ENCODE peak calls at places on chromosome 16, in four cellular contexts. Q is endothelial cell, T is body of pancreas, Y is IMR-90. E is an unnamed sample.

GRCh38 chr16:68496689-68497088 is 42.4 kb upstream of the ZFP90 start:
- DNase-seq in Q (no peak), T (no peak), Y (no peak), E (peak)

GRCh38 chr16:62088731-62089410 is 52.6 kb upstream of the CDH8 start:
- DNase-seq in Q (no peak), T (no peak), Y (no peak), E (no peak)

GRCh38 chr16:19680972-19681371 is 37.1 kb downstream of the KNOP1 start:
- DNase-seq in Q (no peak), T (no peak), Y (no peak), E (no peak)

GRCh38 chr16:22189473-22190168 is 16.5 kb upstream of the EEF2K start:
- DNase-seq in Q (peak), T (peak), Y (peak), E (peak)

GRCh38 chr16:48918520-48919258 is 308.7 kb upstream of the N4BP1 start:
- DNase-seq in Q (no peak), T (no peak), Y (no peak), E (no peak)

GRCh38 chr16:87458424-87458915 is 34.4 kb downstream of the ZCCHC14 start:
- DNase-seq in Q (no peak), T (no peak), Y (no peak), E (no peak)

GRCh38 chr16:50369133-50369804 is 481 bp upstream of the BRD7 start:
- DNase-seq in Q (no peak), T (no peak), Y (no peak), E (peak)

GRCh38 chr16:67100569-67101300 is 9.0 kb upstream of the PHAF1 start:
- DNase-seq in Q (no peak), T (no peak), Y (peak), E (peak)

GRCh38 chr16:16974192-16974591 is 496.6 kb downstream of the XYLT1 start:
- DNase-seq in Q (no peak), T (no peak), Y (no peak), E (no peak)

GRCh38 chr16:3235856-3236669 is 1.1 kb upstream of the ZNF200 start:
- DNase-seq in Q (peak), T (peak), Y (no peak), E (peak)

GRCh38 chr16:346587-346986 is 5.9 kb downstream of the AXIN1 start:
- DNase-seq in Q (no peak), T (no peak), Y (peak), E (no peak)

GRCh38 chr16:59719121-59719520 is 985.0 kb upstream of the GOT2 start:
- DNase-seq in Q (no peak), T (no peak), Y (no peak), E (no peak)

GRCh38 chr16:77993111-77993571 is 29.2 kb upstream of the CLEC3A start:
- DNase-seq in Q (no peak), T (no peak), Y (peak), E (peak)

DNA sequence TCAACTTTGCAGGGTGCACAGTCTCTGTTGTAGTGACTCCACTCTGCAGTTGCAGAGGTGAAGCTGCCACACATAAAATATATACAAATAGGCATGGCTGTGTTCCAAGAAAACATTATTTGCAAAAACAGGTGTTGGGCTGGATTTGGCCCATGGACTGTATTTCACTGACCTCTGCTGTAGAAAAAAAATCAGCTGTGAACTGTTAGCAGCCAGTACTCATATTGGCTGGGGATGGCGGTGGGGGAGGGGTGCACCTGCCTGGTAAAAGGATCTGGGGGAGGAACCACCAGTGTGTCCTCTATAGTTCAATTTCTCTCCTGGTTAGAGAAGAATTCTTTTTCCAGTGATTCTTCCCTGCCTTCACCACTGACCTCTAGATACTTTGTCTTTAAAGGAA is 50.0 kb downstream of the SHISA9 start:
- DNase-seq in Q (no peak), T (peak), Y (no peak), E (no peak)
- TF ChIP-seq CTCF in Q (no peak), T (no peak), Y (no peak), E (no peak)

GRCh38 chr16:71648921-71649320 is 22.9 kb downstream of the MARVELD3 start:
- DNase-seq in Q (peak), T (no peak), Y (no peak), E (no peak)
- TF ChIP-seq CTCF in Q (no peak), T (no peak), Y (peak), E (peak)

GRCh38 chr16:89402962-89403361 is 87.4 kb downstream of the ANKRD11 start:
- DNase-seq in Q (no peak), T (no peak), Y (no peak), E (no peak)

GRCh38 chr16:89398924-89399323 is 91.4 kb downstream of the ANKRD11 start:
- DNase-seq in Q (no peak), T (no peak), Y (no peak), E (no peak)

GRCh38 chr16:89401641-89402445 is 88.5 kb downstream of the ANKRD11 start:
- DNase-seq in Q (no peak), T (no peak), Y (no peak), E (peak)

GRCh38 chr16:89400740-89401139 is 89.6 kb downstream of the ANKRD11 start:
- DNase-seq in Q (no peak), T (no peak), Y (no peak), E (no peak)

GRCh38 chr16:89401205-89401604 is 89.2 kb downstream of the ANKRD11 start:
- DNase-seq in Q (no peak), T (no peak), Y (no peak), E (no peak)
- TF ChIP-seq CTCF in Q (no peak), T (no peak), Y (no peak), E (no peak)

GRCh38 chr16:23400387-23400930 is 52.5 kb downstream of the COG7 start:
- DNase-seq in Q (no peak), T (no peak), Y (no peak), E (no peak)

GRCh38 chr16:23402100-23402499 is 50.9 kb downstream of the COG7 start:
- DNase-seq in Q (no peak), T (no peak), Y (no peak), E (no peak)

GRCh38 chr16:23401142-23401541 is 51.8 kb downstream of the COG7 start:
- DNase-seq in Q (no peak), T (peak), Y (no peak), E (no peak)

GRCh38 chr16:23397464-23397863 is 55.5 kb downstream of the COG7 start:
- DNase-seq in Q (no peak), T (no peak), Y (no peak), E (no peak)

DNA sequence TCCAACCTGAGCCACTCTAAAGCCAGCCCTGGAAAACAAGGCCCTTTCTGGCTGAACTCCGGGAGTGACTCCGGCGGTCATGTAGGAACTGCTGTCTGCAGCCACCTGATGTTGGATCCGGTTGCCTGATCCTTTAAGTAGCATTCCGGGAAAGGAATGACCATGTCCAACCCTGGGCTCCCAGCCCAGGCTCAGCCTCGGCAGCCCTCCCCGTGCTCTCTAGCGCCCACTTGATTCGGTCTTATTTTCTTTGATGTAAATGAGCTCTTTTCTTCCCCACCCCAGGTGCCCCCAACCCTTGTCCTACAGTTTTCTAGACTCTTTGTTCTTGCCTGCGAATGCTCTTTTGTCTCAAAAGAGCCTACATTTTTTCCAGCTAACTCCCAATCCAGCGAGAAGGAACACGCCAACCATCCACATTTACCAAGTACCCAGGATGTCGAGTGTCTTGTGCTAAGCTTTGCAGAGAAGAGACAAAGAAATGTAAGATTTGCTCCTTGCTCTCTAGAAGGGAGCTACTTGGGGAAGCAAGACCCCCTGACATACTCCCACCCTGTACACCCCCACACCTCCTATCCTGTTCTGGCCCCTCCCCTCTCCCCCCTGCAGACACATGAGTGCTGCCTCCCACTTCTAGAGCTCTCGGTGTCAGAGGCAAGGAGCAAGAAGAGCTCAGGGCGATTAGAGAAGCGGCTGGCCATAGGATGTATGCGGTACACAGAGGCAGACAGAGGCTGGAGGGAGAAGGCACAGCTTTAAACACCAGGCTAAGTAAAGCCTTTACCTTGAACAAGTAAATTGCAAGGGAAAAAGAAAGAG is 53.8 kb downstream of the COG7 start:
- DNase-seq in Q (peak), T (peak), Y (no peak), E (no peak)
- TF ChIP-seq CTCF in Q (no peak), T (no peak), Y (no peak), E (no peak)

E was measured in fibroblast of villous mesenchyme.